ENCODE peak calls at places on chromosomes 12 and 14, in six cellular contexts. V is stomach, Y is sigmoid colon, E is K562, L is upper lobe of left lung, A is suprapubic skin. S is an unnamed sample.

GRCh38 chr14:52058346-52058745 is 10.5 kb downstream of the NID2 start:
- DNase-seq in E (no peak), V (no peak), Y (no peak), L (no peak), A (no peak), S (no peak)

GRCh38 chr14:35883677-35884293 is 57.6 kb downstream of the BRMS1L start:
- DNase-seq in L (peak), E (no peak), Y (no peak), A (no peak), V (peak), S (no peak)

GRCh38 chr14:90204516-90204915 is 51.8 kb upstream of the PSMC1 start:
- DNase-seq in V (no peak), E (no peak), Y (no peak), A (no peak), L (no peak), S (no peak)

GRCh38 chr12:89135976-89136634 is 216.2 kb downstream of the DUSP6 start:
- DNase-seq in E (no peak), A (no peak), V (no peak), L (no peak), Y (no peak), S (no peak)

GRCh38 chr14:20356422-20356821 is 13.0 kb downstream of the PARP2 start:
- DNase-seq in A (no peak), Y (no peak), L (no peak), E (no peak), V (no peak), S (no peak)

GRCh38 chr12:6165418-6165817 is 34.8 kb upstream of the CD9 start:
- DNase-seq in E (no peak), V (no peak), L (no peak), Y (no peak), A (no peak), S (no peak)

GRCh38 chr12:5586201-5586600 is 154.3 kb downstream of the NTF3 start:
- DNase-seq in L (no peak), A (no peak), E (no peak), V (no peak), Y (no peak), S (no peak)

GRCh38 chr14:99663716-99664635 is 19.0 kb downstream of the HHIPL1 start:
- DNase-seq in V (no peak), E (no peak), L (no peak), Y (no peak), A (no peak), S (no peak)

GRCh38 chr14:105495101-105495989 is 4.3 kb downstream of the TEDC1 start:
- DNase-seq in E (no peak), Y (peak), V (no peak), A (peak), L (peak), S (no peak)

GRCh38 chr12:16893426-16893825 is 287.5 kb upstream of the LMO3 start:
- DNase-seq in E (no peak), V (no peak), A (no peak), L (no peak), Y (no peak), S (no peak)

GRCh38 chr14:61120576-61120975 is 139.5 kb downstream of the SLC38A6 start:
- DNase-seq in V (no peak), L (no peak), Y (no peak), E (no peak), A (no peak), S (no peak)

GRCh38 chr14:99261916-99262787 is 9.8 kb downstream of the BCL11B start:
- DNase-seq in L (peak), E (no peak), A (no peak), V (peak), Y (no peak), S (no peak)

GRCh38 chr14:104143521-104144452 is 5.4 kb downstream of the KIF26A start:
- DNase-seq in E (no peak), V (peak), A (no peak), L (no peak), Y (peak), S (no peak)

GRCh38 chr12:114729731-114730130 is 45.8 kb upstream of the TBX3 start:
- DNase-seq in A (no peak), Y (no peak), L (no peak), E (no peak), V (no peak), S (no peak)

GRCh38 chr12:14396071-14396470 is 30.6 kb downstream of the ATF7IP start:
- DNase-seq in A (no peak), L (no peak), E (no peak), Y (no peak), V (no peak), S (no peak)

GRCh38 chr12:93060071-93060665 is 131.1 kb upstream of the EEA1 start:
- DNase-seq in A (no peak), V (no peak), Y (no peak), L (no peak), E (no peak), S (no peak)

GRCh38 chr12:93059288-93059687 is 130.2 kb upstream of the EEA1 start:
- DNase-seq in Y (no peak), A (no peak), L (no peak), V (no peak), E (no peak), S (no peak)

GRCh38 chr12:93062100-93062419 is 133.0 kb upstream of the EEA1 start:
- DNase-seq in Y (no peak), A (no peak), E (no peak), V (no peak), L (no peak), S (no peak)

GRCh38 chr12:93061414-93062099 is 132.5 kb upstream of the EEA1 start:
- DNase-seq in A (no peak), V (no peak), Y (peak), L (no peak), E (no peak), S (no peak)

GRCh38 chr12:93060666-93061413 is 131.7 kb upstream of the EEA1 start:
- DNase-seq in L (no peak), A (no peak), Y (peak), E (peak), V (no peak), S (no peak)
- TF ChIP-seq POLR2AphosphoS5 in L (no peak), A (no peak), Y (peak), E (no peak), V (no peak), S (no peak)

DNA sequence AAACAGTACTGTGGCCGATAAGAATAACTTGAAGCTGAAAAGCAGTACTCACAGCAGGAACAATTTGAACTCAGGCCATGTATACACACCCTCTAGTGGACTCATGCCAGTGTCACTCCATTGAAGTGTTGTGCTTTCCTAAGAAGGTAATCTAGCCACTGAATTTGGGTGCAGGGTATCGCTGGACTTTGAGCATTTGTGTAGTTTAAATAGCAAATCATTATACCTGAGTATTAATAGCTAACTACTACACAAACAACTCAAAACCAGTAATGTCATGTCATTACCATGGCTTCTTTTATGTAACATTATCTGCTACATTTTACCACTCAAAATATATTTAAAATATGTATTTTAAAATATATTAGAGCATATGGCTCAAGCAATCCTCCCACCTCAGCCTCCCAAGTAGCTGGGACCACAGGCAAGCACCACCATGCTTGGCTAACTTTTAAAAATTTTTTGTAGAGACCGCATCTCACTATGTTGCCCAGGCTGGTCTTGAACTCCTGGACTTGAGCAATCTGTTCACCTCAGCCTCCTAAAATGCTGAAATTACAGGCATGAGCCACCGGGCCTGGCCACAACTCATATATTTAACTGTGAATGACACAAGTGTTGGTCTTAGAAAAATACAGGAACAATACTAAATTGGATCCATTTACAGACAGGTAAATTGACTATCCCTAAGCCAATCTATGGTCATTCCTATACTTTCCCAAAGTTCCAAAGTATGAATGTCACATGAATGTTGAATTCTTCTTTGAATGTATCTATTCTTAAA is 25.6 kb upstream of the ARID4A start:
- DNase-seq in E (peak), V (peak), A (no peak), Y (no peak), L (peak), S (no peak)
- TF ChIP-seq POLR2A in E (peak), V (no peak), A (no peak), Y (no peak), L (no peak), S (no peak)

GRCh38 chr14:102826161-102826560 is 48.9 kb downstream of the TRAF3 start:
- DNase-seq in L (no peak), V (no peak), Y (no peak), E (no peak), A (no peak), S (no peak)

GRCh38 chr14:102825307-102826095 is 48.3 kb downstream of the TRAF3 start:
- DNase-seq in A (no peak), Y (no peak), E (no peak), V (no peak), L (no peak), S (no peak)

GRCh38 chr14:102823546-102823945 is 46.3 kb downstream of the TRAF3 start:
- DNase-seq in V (no peak), L (no peak), Y (no peak), A (no peak), E (no peak), S (no peak)

GRCh38 chr14:102826751-102827675 is 49.8 kb downstream of the TRAF3 start:
- DNase-seq in V (no peak), Y (no peak), E (no peak), L (no peak), A (no peak), S (no peak)

GRCh38 chr14:102824832-102825231 is 47.6 kb downstream of the TRAF3 start:
- DNase-seq in E (no peak), V (no peak), Y (no peak), L (no peak), A (no peak), S (no peak)
- H3K27ac ChIP-seq in E (no peak), V (no peak), Y (no peak), L (no peak), A (no peak), S (no peak)

DNA sequence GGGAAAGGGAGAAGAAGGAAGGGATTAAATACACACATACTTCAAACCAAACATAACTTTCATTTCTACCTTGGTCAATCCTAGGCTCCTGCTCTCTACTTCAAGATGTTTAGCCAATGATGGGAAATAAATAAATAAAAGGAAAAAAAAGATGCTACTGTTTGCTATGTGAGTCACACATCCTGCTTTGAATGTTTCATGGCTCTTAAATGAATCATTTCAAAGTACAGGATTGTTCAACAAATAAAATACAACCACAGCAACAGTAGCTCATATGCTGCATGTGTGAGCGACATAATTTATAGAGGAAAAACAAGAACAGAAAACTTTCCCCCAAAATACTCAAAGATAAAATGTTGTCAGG is 54.3 kb upstream of the NPFF start:
- DNase-seq in E (no peak), L (no peak), A (no peak), Y (no peak), V (no peak), S (no peak)
- TF ChIP-seq POLR2AphosphoS5 in E (no peak), L (no peak), A (no peak), Y (no peak), V (no peak), S (no peak)

DNA sequence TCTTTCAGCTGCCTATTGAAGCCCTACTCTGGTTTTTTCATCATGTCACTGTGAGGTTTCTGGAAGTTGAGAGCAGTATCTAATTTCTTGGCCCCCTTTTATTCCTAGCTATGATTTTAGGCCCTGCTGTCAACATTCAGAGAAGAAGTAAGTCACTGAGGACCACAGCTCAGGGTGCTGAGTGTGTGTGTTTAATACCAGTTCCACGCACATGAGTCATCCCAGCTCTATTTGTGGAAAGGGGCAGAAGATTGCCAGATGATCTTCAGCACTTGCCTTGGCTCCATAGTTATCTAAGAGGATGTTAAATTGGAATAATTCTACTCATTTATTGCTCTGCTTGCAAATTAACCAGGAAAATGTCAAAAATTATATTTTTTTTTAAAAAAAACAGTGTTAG is 65.5 kb upstream of the SLC38A4 start:
- DNase-seq in L (no peak), Y (no peak), A (no peak), V (no peak), E (no peak), S (no peak)
- TF ChIP-seq POLR2A in L (no peak), Y (no peak), A (no peak), V (no peak), E (no peak), S (no peak)

GRCh38 chr12:59665692-59666091 is 69.9 kb downstream of the SLC16A7 start:
- DNase-seq in E (no peak), A (no peak), V (no peak), L (no peak), Y (no peak), S (no peak)
- H3K27ac ChIP-seq in E (no peak), A (no peak), V (no peak), L (no peak), Y (no peak), S (no peak)

DNA sequence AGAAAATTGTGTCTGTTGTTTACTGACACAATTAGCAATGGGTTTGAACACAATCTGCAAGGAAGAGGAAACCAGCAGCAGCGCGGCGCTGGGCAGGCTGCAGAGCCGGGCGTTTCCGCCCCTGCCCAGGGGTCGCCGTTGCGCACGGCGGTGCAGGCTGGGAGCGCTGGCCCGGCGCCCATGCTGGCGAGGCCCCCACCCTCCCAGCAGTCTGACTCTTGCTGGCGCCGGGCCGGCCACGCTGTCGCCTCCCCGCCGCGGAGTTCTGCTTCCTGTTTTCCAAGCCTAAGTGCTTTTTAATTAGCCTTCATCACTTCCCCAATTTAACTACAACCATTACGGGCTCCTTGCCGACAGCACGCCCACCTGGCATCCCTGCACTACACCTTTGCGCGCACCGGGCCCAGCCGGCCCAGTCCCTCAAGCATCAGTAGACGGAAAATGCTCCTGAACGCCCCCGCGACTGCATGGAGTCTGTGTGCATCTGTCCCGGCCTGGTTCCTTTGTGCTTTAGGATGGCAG is 212.1 kb downstream of the GXYLT1 start:
- DNase-seq in Y (peak), L (peak), E (peak), A (peak), V (peak), S (peak)
- TF ChIP-seq POLR2AphosphoS5 in Y (no peak), L (no peak), E (no peak), A (no peak), V (no peak), S (peak)

GRCh38 chr12:47216150-47216677 is 136.5 kb upstream of the AMIGO2 start:
- DNase-seq in E (no peak), V (no peak), Y (no peak), A (no peak), L (peak), S (no peak)

GRCh38 chr12:47219243-47219642 is 139.5 kb upstream of the AMIGO2 start:
- DNase-seq in V (no peak), Y (no peak), L (no peak), A (no peak), E (no peak), S (no peak)

GRCh38 chr12:47214771-47215170 is 135.0 kb upstream of the AMIGO2 start:
- DNase-seq in V (no peak), A (no peak), L (no peak), E (no peak), Y (no peak), S (no peak)

GRCh38 chr12:47221256-47222023 is 141.7 kb upstream of the AMIGO2 start:
- DNase-seq in Y (no peak), L (no peak), V (no peak), A (no peak), E (no peak), S (no peak)

DNA sequence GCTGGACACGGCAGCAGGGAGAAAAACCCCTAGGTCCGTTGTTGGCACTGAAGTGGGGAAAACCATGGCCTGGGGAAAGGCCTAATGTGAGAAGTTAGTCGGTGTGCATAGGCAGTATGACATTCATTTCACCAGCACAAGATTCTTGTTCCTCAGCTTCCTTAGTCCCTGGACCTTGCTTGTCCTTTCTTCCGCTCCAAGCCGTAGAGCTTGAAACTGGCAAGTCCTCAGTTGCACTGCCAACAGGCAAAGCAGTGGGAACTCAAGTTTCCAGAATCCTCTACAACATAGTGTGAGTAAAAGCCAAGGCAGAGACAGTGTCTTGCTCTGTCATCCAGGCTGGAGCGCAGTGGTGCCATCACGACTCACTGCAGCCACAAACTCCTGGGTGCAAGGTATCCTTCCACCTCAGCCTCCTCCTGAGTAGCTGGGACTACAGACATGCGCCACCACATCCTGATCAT is 138.5 kb upstream of the AMIGO2 start:
- DNase-seq in Y (no peak), A (no peak), L (no peak), E (no peak), V (no peak), S (no peak)
- TF ChIP-seq POLR2A in Y (no peak), A (no peak), L (no peak), E (no peak), V (no peak), S (no peak)

DNA sequence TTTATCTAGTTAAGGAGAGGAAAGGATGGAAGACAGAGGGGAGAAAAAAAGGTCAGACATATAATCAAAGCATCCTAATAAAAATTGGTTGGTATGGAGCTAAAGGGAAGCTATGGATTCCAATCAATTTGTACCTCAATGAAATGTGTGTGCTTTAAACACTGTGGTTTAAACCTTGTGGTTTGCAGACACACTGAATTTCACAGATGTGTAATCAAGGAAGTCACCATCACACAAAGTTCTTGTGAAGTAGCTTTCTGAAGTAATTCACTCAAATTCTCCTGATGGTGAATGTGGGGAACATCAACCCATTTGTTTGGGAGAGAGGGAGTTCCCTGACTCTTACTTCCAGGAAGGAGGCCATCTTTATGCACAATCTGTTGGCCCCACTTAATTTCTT is 243.3 kb upstream of the KRR1 start:
- DNase-seq in L (no peak), E (no peak), V (no peak), A (no peak), Y (no peak), S (no peak)
- H3K27ac ChIP-seq in L (no peak), E (no peak), V (no peak), A (no peak), Y (no peak), S (no peak)

GRCh38 chr12:630656-631632 is 32.3 kb downstream of the NINJ2 start:
- DNase-seq in L (peak), Y (peak), V (peak), A (peak), E (no peak), S (no peak)
- TF ChIP-seq POLR2AphosphoS5 in L (peak), Y (peak), V (no peak), A (no peak), E (no peak), S (no peak)

S was measured in breast epithelium.